ENCODE peak calls at places on chromosomes 3 and 15, in four cellular contexts. One of them, this sample, is unnamed.

GRCh38 chr3:159904911-159905310 is 83.7 kb upstream of the IL12A start:
- DNase-seq in frontal cortex: no peak
- DNase-seq in fibroblast of pulmonary artery: no peak
- DNase-seq in ACHN: no peak
- DNase-seq in this sample: peak; percentile 58

GRCh38 chr15:66822106-66822505 is 120.1 kb downstream of the SMAD6 start:
- DNase-seq in frontal cortex: no peak
- DNase-seq in fibroblast of pulmonary artery: no peak
- DNase-seq in ACHN: no peak
- DNase-seq in this sample: no peak

GRCh38 chr3:82581350-82581749 is 819.9 kb upstream of the GBE1 start:
- DNase-seq in frontal cortex: no peak
- DNase-seq in fibroblast of pulmonary artery: no peak
- DNase-seq in ACHN: no peak
- DNase-seq in this sample: no peak

GRCh38 chr3:176697284-176697889 is 499.9 kb downstream of the TBL1XR1 start:
- DNase-seq in frontal cortex: no peak
- DNase-seq in fibroblast of pulmonary artery: no peak
- DNase-seq in ACHN: no peak
- DNase-seq in this sample: no peak

GRCh38 chr3:33482126-33482525 is 41.9 kb upstream of the UBP1 start:
- DNase-seq in frontal cortex: no peak
- DNase-seq in fibroblast of pulmonary artery: peak; percentile 10
- DNase-seq in ACHN: no peak
- DNase-seq in this sample: peak; percentile 69

GRCh38 chr15:65195542-65196026 is 10.4 kb upstream of the CLPX start:
- DNase-seq in frontal cortex: no peak
- DNase-seq in fibroblast of pulmonary artery: no peak
- DNase-seq in ACHN: no peak
- DNase-seq in this sample: no peak

GRCh38 chr15:31455499-31455898 is 128.9 kb downstream of the KLF13 start:
- DNase-seq in frontal cortex: no peak
- DNase-seq in fibroblast of pulmonary artery: no peak
- DNase-seq in ACHN: no peak
- DNase-seq in this sample: no peak

GRCh38 chr3:52934626-52935530 is 37.5 kb upstream of the STIMATE start:
- DNase-seq in frontal cortex: peak; percentile 17
- DNase-seq in fibroblast of pulmonary artery: peak; percentile 64
- DNase-seq in ACHN: peak; percentile 52
- DNase-seq in this sample: peak; percentile 53

GRCh38 chr15:40291088-40291574 is 8.3 kb upstream of the ANKRD63 start:
- DNase-seq in frontal cortex: no peak
- DNase-seq in fibroblast of pulmonary artery: peak; percentile 53
- DNase-seq in ACHN: peak; percentile 66
- DNase-seq in this sample: peak; percentile 53

GRCh38 chr3:183210862-183211341 is 42.2 kb upstream of the B3GNT5 start:
- DNase-seq in frontal cortex: no peak
- DNase-seq in fibroblast of pulmonary artery: no peak
- DNase-seq in ACHN: no peak
- DNase-seq in this sample: no peak

GRCh38 chr15:69480932-69481331 is 28.3 kb downstream of the RPLP1 start:
- DNase-seq in frontal cortex: no peak
- DNase-seq in fibroblast of pulmonary artery: no peak
- DNase-seq in ACHN: no peak
- DNase-seq in this sample: no peak

GRCh38 chr3:40167958-40168357 is 141.5 kb upstream of the EIF1B start:
- DNase-seq in frontal cortex: no peak
- DNase-seq in fibroblast of pulmonary artery: no peak
- DNase-seq in ACHN: no peak
- DNase-seq in this sample: no peak

GRCh38 chr3:54138937-54139547 is 16.7 kb downstream of the CACNA2D3 start:
- DNase-seq in frontal cortex: no peak
- DNase-seq in fibroblast of pulmonary artery: no peak
- DNase-seq in ACHN: no peak
- DNase-seq in this sample: no peak

This sample was measured in fibroblast of lung.